ENCODE peak calls at places on chromosomes 3 and 15, in six cellular contexts. L is GM12878, D is K562, A is WTC11, V is HepG2, I is H1. B is an unnamed sample.

GRCh38 chr15:67175643-67176071 is 78.8 kb downstream of the AAGAB start:
- DNase-seq in L (peak; percentile 8), D (no peak), A (no peak), V (no peak), I (no peak), B (no peak)

GRCh38 chr3:136671921-136672320 is 80.3 kb downstream of the STAG1 start:
- DNase-seq in L (no peak), D (no peak), A (no peak), V (no peak), I (no peak), B (no peak)

GRCh38 chr3:47057212-47057671 is 77.8 kb downstream of the NBEAL2 start:
- DNase-seq in L (no peak), D (no peak), A (no peak), V (no peak), I (no peak), B (no peak)

GRCh38 chr3:128349963-128350599 is 116.6 kb downstream of the DNAJB8 start:
- DNase-seq in L (no peak), D (no peak), A (no peak), V (no peak), I (no peak), B (no peak)

GRCh38 chr3:18422972-18423371 is 2.2 kb downstream of the SATB1 start:
- DNase-seq in L (no peak), D (no peak), A (no peak), V (no peak), I (no peak), B (no peak)

GRCh38 chr3:38992117-38992779 is 59.5 kb downstream of the SCN11A start:
- DNase-seq in L (no peak), D (no peak), A (no peak), V (no peak), I (no peak), B (no peak)

GRCh38 chr3:188137062-188137461 is 16.9 kb upstream of the LPP start:
- DNase-seq in L (no peak), D (no peak), A (no peak), V (no peak), I (no peak), B (no peak)

GRCh38 chr15:27826902-27827321 is 272.2 kb downstream of the OCA2 start:
- DNase-seq in L (no peak), D (no peak), A (no peak), V (no peak), I (no peak), B (no peak)

GRCh38 chr3:13822042-13822441 is 57.8 kb downstream of the WNT7A start:
- DNase-seq in L (no peak), D (no peak), A (no peak), V (no peak), I (no peak), B (peak; percentile 55)

GRCh38 chr3:191141728-191142127 is 57.3 kb upstream of the OSTN start:
- DNase-seq in L (no peak), D (no peak), A (no peak), V (no peak), I (no peak), B (peak; percentile 76)

GRCh38 chr3:32146669-32147315 is 40.4 kb downstream of the GPD1L start:
- DNase-seq in L (no peak), D (no peak), A (no peak), V (no peak), I (no peak), B (no peak)

GRCh38 chr3:129644836-129645235 is 38.4 kb upstream of the PLXND1 start:
- DNase-seq in L (no peak), D (no peak), A (no peak), V (no peak), I (no peak), B (no peak)

GRCh38 chr3:90010341-90010740 is 902.9 kb downstream of the EPHA3 start:
- DNase-seq in L (no peak), D (no peak), A (no peak), V (no peak), I (no peak), B (no peak)

GRCh38 chr3:58754074-58754473 is 87.5 kb upstream of the FAM3D start:
- DNase-seq in L (no peak), D (no peak), A (no peak), V (no peak), I (no peak), B (no peak)

GRCh38 chr3:28726840-28727239 is 378.2 kb upstream of the AZI2 start:
- DNase-seq in L (peak; percentile 8), D (peak; percentile 19), A (peak; percentile 75), V (peak; percentile 10), I (peak; percentile 56), B (peak; percentile 44)

GRCh38 chr15:69590932-69591524 is 138.4 kb downstream of the RPLP1 start:
- DNase-seq in L (no peak), D (no peak), A (no peak), V (no peak), I (no peak), B (no peak)

GRCh38 chr15:51861557-51862350 is 32.3 kb downstream of the TMOD3 start:
- DNase-seq in L (no peak), D (no peak), A (no peak), V (no peak), I (no peak), B (no peak)

GRCh38 chr3:56123487-56123886 is 344.8 kb downstream of the ERC2 start:
- DNase-seq in L (no peak), D (no peak), A (peak; percentile 37), V (no peak), I (peak; percentile 39), B (no peak)

GRCh38 chr15:67857220-67857619 is 17.4 kb upstream of the RNU6-1 start:
- DNase-seq in L (no peak), D (no peak), A (no peak), V (no peak), I (no peak), B (no peak)

GRCh38 chr3:18058666-18059065 is 316.2 kb upstream of the TBC1D5 start:
- DNase-seq in L (no peak), D (no peak), A (no peak), V (no peak), I (no peak), B (no peak)

GRCh38 chr15:36959746-36960145 is 140.6 kb downstream of the MEIS2 start:
- DNase-seq in L (no peak), D (no peak), A (no peak), V (no peak), I (no peak), B (no peak)

GRCh38 chr3:118501152-118501551 is 533.5 kb downstream of the IGSF11 start:
- DNase-seq in L (no peak), D (no peak), A (peak; percentile 34), V (peak; percentile 28), I (no peak), B (peak; percentile 21)

GRCh38 chr3:107264888-107265287 is 112.4 kb upstream of the CCDC54 start:
- DNase-seq in L (no peak), D (no peak), A (no peak), V (no peak), I (no peak), B (no peak)

DNA sequence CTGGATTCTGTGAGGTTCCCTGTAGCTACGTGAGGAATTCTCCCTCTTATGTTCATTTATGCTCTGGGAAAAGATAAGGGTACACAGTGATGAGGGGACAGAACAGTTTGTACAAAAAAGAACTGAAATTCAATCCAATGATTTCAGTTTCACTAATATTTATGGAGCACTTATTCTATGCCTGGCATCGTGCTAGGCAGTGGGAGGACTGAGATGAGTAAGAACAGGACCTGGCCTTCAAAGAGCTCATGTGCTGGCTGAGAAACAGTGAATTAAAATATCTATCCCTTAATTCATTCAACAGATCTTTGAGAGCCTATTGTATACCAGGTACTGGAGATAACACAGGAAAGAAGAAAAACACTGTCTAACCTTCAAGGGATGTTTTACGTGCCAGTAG is 22.2 kb downstream of the SSR3 start:
- DNase-seq in L (no peak), D (no peak), A (no peak), V (no peak), I (no peak), B (no peak)
- TF ChIP-seq ATF3 in L (no peak), D (no peak), A (no peak), V (no peak), I (no peak), B (no peak)

DNA sequence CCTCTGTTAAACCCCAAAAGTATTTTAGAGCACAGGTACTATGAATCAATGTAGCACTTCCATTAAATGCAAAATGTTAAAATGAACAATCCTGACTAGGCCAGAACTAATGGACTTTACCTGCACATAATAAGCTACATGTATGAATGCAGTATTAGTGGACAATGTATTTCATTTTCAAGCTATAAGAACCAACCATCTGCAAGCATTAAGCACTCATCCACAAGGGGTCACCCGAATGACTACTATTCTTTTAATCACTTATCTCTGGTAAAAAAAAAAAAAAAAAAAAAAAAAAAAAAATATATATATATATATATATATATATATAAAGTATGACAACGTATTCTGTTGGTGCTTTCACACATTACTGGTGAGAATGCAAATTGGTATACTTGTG is 7.2 kb downstream of the HERC1 start:
- DNase-seq in L (no peak), D (no peak), A (no peak), V (no peak), I (no peak), B (no peak)
- TF ChIP-seq ATF3 in L (no peak), D (no peak), A (no peak), V (no peak), I (no peak), B (no peak)

GRCh38 chr3:12170207-12170606 is 11.5 kb upstream of the TIMP4 start:
- DNase-seq in L (no peak), D (no peak), A (no peak), V (no peak), I (no peak), B (no peak)
- TF ChIP-seq ATF3 in L (no peak), D (no peak), A (no peak), V (no peak), I (no peak), B (no peak)

GRCh38 chr15:75655911-75656310 is 8.2 kb downstream of the SNX33 start:
- DNase-seq in L (no peak), D (no peak), A (no peak), V (no peak), I (no peak), B (no peak)

GRCh38 chr15:75651810-75652543 is 4.3 kb downstream of the SNX33 start:
- DNase-seq in L (no peak), D (no peak), A (no peak), V (no peak), I (no peak), B (no peak)

GRCh38 chr15:75653347-75653913 is 5.7 kb downstream of the SNX33 start:
- DNase-seq in L (no peak), D (no peak), A (no peak), V (no peak), I (no peak), B (no peak)

GRCh38 chr15:75656331-75656730 is 8.6 kb downstream of the SNX33 start:
- DNase-seq in L (no peak), D (no peak), A (no peak), V (no peak), I (no peak), B (no peak)

DNA sequence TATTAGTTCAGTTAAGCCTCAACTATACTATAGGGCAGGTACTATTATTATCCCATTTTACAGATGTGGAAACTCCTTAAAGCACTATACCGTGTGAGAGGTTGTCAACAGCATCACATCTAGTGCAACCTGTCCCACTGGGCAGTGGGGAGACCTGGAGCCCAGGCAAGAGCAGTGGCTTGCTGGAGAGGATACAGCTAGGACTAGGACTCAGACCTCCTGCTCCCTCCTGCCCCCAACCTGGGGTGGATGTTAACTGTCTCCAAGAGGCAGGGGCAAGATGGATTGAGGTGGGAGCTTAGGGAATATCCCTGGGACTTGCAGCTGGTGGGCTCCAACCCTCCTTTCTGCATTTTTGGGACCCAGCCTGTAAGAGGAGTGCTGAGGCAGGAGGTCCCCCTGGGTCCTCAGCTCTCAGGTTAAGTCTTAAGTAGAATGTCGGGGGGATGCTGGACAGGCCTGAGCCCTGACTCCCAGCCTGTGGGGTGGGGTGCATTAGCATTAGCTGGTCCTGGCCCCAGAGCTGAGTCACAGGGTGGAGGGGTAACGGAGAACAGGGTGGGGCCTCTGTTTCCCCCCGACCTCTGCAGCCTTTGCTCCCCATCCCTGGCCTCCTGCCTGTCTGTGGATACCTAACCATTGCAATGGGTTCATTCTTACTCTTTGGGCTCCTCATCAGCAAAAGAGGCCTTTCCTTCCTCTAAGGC is 6.6 kb downstream of the SNX33 start:
- DNase-seq in L (no peak), D (no peak), A (no peak), V (no peak), I (no peak), B (no peak)
- TF ChIP-seq ATF3 in L (no peak), D (no peak), A (no peak), V (no peak), I (no peak), B (no peak)